ENCODE peak calls at places on chromosomes 2 and 18, in ten cellular contexts. C is HCT116, Z is psoas muscle, U is fibroblast of lung, F is tibial artery, R is GM12864, Y is bronchial epithelial cell, V is IMR-90, L is SK-N-SH, O is Peyer's patch. E is an unnamed sample.

GRCh38 chr18:3183103-3183717 is 36.6 kb downstream of the MYOM1 start:
- DNase-seq in C (no peak), Z (no peak), U (no peak), F (no peak), R (no peak), Y (no peak), V (no peak), L (no peak), O (no peak), E (no peak)

GRCh38 chr2:28224648-28225471 is 167.8 kb upstream of the FOSL2 start:
- DNase-seq in C (no peak), Z (no peak), U (peak; percentile 98), F (no peak), R (no peak), Y (peak; percentile 64), V (peak; percentile 93), L (no peak), O (no peak), E (peak; percentile 69)

GRCh38 chr2:178306351-178307073 is 112.2 kb downstream of the OSBPL6 start:
- DNase-seq in C (peak; percentile 24), Z (no peak), U (peak; percentile 51), F (no peak), R (peak; percentile 22), Y (peak; percentile 56), V (peak; percentile 58), L (peak; percentile 47), O (no peak), E (peak; percentile 71)

GRCh38 chr2:188410504-188411235 is 119.0 kb downstream of the GULP1 start:
- DNase-seq in C (no peak), Z (no peak), U (peak; percentile 7), F (no peak), R (no peak), Y (peak; percentile 76), V (peak; percentile 63), L (no peak), O (no peak), E (peak; percentile 58)

GRCh38 chr18:76445741-76446232 is 49.3 kb downstream of the ZNF516 start:
- DNase-seq in C (no peak), Z (no peak), U (no peak), F (no peak), R (no peak), Y (no peak), V (no peak), L (peak; percentile 56), O (no peak), E (no peak)

GRCh38 chr2:139259422-139260051 is 479.3 kb upstream of the NXPH2 start:
- DNase-seq in C (peak; percentile 32), Z (no peak), U (no peak), F (no peak), R (no peak), Y (no peak), V (no peak), L (no peak), O (no peak), E (no peak)

GRCh38 chr18:76426738-76427305 is 68.2 kb downstream of the ZNF516 start:
- DNase-seq in C (peak; percentile 13), Z (peak; percentile 59), U (peak; percentile 43), F (no peak), R (no peak), Y (no peak), V (no peak), L (peak; percentile 72), O (no peak), E (peak; percentile 39)

GRCh38 chr2:224151680-224152310 is 112.7 kb upstream of the SERPINE2 start:
- DNase-seq in C (no peak), Z (no peak), U (no peak), F (no peak), R (no peak), Y (no peak), V (no peak), L (no peak), O (no peak), E (no peak)

GRCh38 chr2:44367591-44367990 is 5.8 kb downstream of the CAMKMT start:
- DNase-seq in C (no peak), Z (no peak), U (no peak), F (no peak), R (no peak), Y (no peak), V (no peak), L (no peak), O (no peak), E (no peak)

GRCh38 chr2:81260320-81260719 is 955.8 kb upstream of the LRRTM1 start:
- DNase-seq in C (peak; percentile 55), Z (no peak), U (peak; percentile 6), F (no peak), R (no peak), Y (peak; percentile 1), V (no peak), L (no peak), O (no peak), E (peak; percentile 24)

GRCh38 chr2:81263989-81264388 is 959.4 kb upstream of the LRRTM1 start:
- DNase-seq in C (no peak), Z (no peak), U (no peak), F (no peak), R (no peak), Y (no peak), V (no peak), L (no peak), O (no peak), E (no peak)

DNA sequence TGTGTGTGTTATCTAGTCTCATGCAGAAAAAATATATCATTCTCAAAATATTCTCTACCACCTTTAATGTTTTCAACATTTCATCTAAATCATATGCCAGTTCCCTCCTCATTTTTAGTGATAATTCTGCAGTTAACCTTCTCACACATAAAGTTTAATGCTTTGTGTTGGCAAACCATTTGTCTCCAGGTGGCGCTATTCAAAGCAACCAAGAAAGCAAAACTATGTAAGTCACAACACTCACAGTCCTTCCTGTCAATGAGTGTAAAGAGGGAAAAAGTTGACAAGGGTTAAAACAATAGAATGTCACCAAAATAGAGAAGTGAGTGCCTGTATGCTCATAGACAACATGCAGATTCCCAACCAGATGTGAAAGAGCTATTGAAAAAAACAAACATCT is 961.6 kb upstream of the LRRTM1 start:
- DNase-seq in C (peak; percentile 48), Z (no peak), U (peak; percentile 4), F (no peak), R (no peak), Y (peak; percentile 4), V (no peak), L (no peak), O (no peak), E (no peak)
- TF ChIP-seq CTCF in C (peak; percentile 35), Z (no peak), U (peak; percentile 31), F (no peak), R (no peak), Y (no peak), V (no peak), L (peak; percentile 49), O (peak; percentile 17), E (no peak)

DNA sequence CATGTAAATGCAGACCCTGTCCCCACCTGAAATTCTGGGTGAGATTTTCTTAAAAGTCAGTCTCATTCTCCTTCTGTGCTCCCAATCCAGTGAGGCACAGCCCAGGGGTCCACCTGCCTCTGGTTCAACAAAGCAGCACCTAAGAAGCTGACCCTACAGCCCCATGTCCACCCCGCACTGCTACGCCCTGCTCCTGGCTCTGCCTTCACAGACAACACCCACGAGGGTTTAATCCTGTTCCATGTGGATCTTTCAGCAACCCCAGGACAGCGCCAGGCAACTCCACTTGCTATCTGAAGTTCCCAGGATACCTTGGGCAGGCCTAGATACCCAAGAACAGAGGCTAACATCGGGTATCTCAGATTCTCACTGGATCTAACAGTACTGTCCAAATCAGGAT is 44.9 kb downstream of the HDLBP start:
- DNase-seq in C (no peak), Z (no peak), U (no peak), F (no peak), R (no peak), Y (no peak), V (no peak), L (no peak), O (no peak), E (no peak)
- H3K4me3 ChIP-seq in C (no peak overlapping the region), Z (peak overlapping the region; percentile 93), U (peak overlapping the region; percentile 80), F (peak overlapping the region; percentile 99), R (peak overlapping the region; percentile 92), Y (no peak overlapping the region), V (peak overlapping the region; percentile 74), L (peak overlapping the region; percentile 77), O (no peak overlapping the region), E (peak overlapping the region; percentile 8)

DNA sequence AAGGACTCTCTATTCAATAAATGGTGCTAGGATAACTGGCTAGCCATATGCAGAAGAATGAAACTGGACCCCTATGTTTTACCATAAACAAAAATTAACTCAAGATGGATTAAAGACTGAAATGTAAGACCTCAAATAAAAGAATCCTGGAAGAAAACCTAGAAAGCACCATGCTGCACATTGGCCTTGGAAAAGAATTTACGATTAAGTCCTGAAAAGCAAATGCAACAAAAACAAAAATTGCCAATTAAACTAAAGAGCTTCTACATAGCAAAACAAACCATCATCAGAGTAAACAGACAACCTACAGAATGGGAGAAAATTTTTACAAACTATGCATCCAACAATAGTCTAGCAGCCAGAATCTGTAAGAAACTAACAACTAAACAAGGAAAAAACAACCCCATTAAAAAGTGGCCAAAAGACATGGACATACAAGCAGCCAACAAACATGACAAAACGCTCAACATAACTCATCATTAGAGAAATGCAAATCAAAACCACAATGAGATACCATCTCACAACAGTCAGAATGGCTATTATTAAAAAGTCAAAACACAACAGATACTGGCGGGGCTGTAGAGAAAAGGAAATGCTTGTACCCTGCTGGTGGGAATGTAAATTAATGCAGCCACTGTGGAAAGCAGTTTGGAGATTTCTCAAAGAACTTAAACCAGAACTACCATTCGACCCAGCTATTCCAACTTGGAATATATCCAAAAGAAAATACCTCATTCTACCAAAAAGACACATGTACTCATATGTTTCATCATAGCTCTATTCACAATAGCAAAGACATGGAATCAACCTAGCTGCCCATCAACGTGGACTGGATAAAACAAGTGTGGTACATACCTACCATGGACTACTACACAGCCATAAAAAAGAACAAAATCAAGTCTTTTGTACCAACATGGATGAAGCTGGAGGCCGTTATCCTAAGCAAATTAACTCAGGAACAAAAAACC is 30.6 kb downstream of the SEPTIN10 start:
- DNase-seq in C (no peak), Z (no peak), U (no peak), F (no peak), R (peak; percentile 19), Y (no peak), V (peak; percentile 3), L (no peak), O (no peak), E (no peak)
- TF ChIP-seq CTCF in C (no peak), Z (no peak), U (no peak), F (no peak), R (no peak), Y (no peak), V (no peak), L (peak; percentile 51), O (no peak), E (no peak)

DNA sequence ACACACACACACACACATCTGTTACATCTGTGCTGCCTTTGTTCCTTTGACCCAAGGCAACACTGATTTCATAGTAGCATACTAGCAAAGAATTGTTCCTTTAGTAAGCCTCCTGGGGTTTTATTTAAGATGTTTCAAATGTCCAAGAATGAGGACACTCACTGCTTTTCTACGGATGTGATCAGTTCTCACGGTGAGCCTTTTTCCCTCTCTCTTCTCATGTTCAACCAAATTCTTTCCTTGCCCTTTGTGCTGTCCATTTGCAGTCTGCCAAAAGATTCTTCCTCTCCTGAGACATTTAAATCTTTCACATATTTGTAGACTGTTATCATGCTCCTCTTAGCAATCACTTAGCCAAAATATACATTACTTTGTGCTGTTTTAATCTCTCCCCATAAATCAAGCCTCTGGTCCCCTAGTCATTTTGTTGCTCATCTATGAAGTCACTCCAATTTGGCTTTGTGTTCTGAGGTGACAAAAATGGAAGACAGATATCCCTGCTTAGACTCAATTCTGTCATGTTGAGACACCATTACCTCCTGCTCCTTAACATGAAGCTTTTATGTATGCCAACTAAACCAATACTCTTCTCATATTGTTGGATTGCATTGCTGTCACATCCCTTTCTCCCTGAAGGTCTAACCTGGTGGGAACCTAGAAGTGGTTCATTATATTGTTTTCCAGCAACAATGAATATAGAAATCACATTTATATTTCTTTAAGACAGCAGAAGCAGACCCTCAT is 1605.3 kb upstream of the ACVR2A start:
- DNase-seq in C (no peak), Z (no peak), U (peak; percentile 26), F (no peak), R (no peak), Y (no peak), V (peak; percentile 93), L (no peak), O (no peak), E (no peak)
- H3K4me3 ChIP-seq in C (no peak overlapping the region), Z (no peak overlapping the region), U (no peak overlapping the region), F (no peak overlapping the region), R (no peak overlapping the region), Y (no peak overlapping the region), V (no peak overlapping the region), L (no peak overlapping the region), O (no peak overlapping the region), E (no peak overlapping the region)